ENCODE peak calls at places on chromosomes 6 and 20, in seven cellular contexts. G, C, Q, K, U, P and Z are unnamed samples.

GRCh38 chr20:9616455-9616805 is 102.0 kb downstream of the LAMP5 start:
- DNase-seq in P (no peak), Q (no peak), U (no peak), G (no peak), K (no peak), C (no peak), Z (no peak)

GRCh38 chr6:142845624-142846458 is 99.1 kb downstream of the HIVEP2 start:
- DNase-seq in P (peak), K (peak), Q (peak), G (peak), C (peak), U (peak), Z (no peak)

GRCh38 chr20:45173531-45173930 is 1.2 kb upstream of the PI3 start:
- DNase-seq in Q (no peak), G (no peak), U (no peak), C (no peak), P (peak), K (no peak), Z (no peak)

GRCh38 chr6:32075781-32076494 is 33.2 kb downstream of the TNXB start:
- DNase-seq in C (no peak), G (no peak), Q (no peak), U (no peak), P (peak), K (no peak), Z (no peak)

GRCh38 chr6:34657307-34657978 is 39.1 kb downstream of the ILRUN start:
- DNase-seq in G (no peak), P (peak), C (no peak), Q (peak), U (peak), K (no peak), Z (no peak)

GRCh38 chr20:4916991-4917881 is 84.1 kb downstream of the SLC23A2 start:
- DNase-seq in P (peak), G (no peak), K (no peak), C (no peak), U (no peak), Q (peak), Z (no peak)

GRCh38 chr6:4772750-4773149 is 3.5 kb upstream of the CDYL start:
- DNase-seq in G (no peak), Q (no peak), P (no peak), C (no peak), K (no peak), U (no peak), Z (no peak)

GRCh38 chr6:20377623-20378265 is 23.9 kb upstream of the E2F3 start:
- DNase-seq in K (no peak), U (no peak), G (no peak), Q (peak), P (peak), C (no peak), Z (no peak)

GRCh38 chr6:158060447-158061360 is 79.0 kb downstream of the SYNJ2 start:
- DNase-seq in U (peak), Q (peak), K (peak), C (peak), P (peak), G (no peak), Z (no peak)

GRCh38 chr6:25014806-25015560 is 79.2 kb upstream of the RIPOR2 start:
- DNase-seq in C (no peak), G (no peak), U (peak), K (peak), P (no peak), Q (peak), Z (no peak)

GRCh38 chr6:157317129-157317814 is 6.0 kb downstream of the TMEM242 start:
- DNase-seq in K (no peak), U (peak), C (no peak), G (no peak), P (peak), Q (peak), Z (no peak)

GRCh38 chr6:133890941-133891813 is 2.3 kb downstream of the TCF21 start:
- DNase-seq in Q (no peak), P (no peak), G (no peak), K (peak), C (peak), U (no peak), Z (no peak)

DNA sequence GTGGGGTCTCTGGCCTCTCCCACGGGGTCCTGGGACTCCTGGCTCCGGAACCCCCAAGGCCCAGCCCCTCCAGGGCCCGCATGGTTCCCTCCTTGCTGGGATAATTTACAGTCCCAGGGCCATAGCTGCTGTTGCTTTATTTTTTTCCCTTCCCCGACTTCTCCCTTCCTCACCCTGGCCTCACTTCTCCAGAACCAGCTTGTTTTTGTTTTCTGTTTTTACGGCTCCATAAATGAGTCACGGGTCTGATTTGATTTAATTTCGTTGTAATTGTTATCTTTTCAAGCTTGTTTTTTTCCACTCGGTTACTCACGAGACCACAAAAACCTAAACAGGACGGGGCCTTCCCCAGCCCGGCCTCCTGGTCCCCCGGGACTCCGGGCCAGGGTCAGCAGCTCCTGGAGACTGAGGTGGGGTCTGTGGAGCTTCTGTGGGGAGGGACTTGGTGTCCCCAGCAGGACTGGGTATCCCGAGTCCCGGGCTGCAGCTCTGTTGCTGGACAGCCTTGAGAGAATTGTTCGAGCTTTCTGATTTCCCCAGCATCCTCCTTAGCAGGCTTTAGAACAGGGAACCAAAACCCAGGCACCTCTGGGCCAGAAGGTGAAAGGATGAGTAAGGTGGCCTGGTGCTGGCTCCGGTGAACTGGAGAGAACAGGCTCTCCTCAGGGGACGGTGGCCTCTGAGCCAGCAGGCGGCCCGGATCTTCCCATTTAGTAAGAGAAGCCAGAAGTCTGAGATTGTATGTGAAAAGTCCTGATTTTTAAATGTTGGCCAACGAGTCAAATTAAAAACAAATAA is 94.9 kb downstream of the CEBPB start:
- DNase-seq in C (no peak), P (peak), K (peak), U (no peak), G (no peak), Q (peak), Z (no peak)
- TF ChIP-seq CTCF in C (no peak), P (no peak), K (no peak), U (no peak), G (no peak), Q (no peak), Z (no peak)

DNA sequence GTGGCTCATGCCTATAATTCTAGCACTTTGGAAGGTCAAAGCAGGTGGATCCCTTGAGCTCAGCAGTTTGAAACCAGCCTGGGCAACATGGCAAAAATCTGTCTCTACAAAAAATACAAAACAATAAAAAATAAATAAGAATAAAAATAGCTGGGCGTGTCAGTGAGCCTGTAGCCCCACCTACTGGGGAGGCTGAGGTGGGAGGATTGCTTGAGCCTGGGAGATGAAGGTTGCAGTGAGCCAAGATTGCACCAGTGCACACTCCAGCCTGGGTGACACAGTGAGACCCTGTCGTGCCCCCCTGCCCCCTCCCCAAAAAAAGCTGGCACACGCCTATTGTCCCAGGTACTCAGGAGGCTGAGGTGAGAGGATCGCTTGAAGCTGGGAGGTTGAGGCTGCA is 35.1 kb upstream of the SRPK1 start:
- DNase-seq in U (no peak), Q (no peak), P (no peak), C (no peak), K (no peak), G (no peak), Z (no peak)
- TF ChIP-seq CTCF in U (no peak), Q (peak), P (peak), C (peak), K (peak), G (no peak), Z (peak)

GRCh38 chr6:33443025-33443424 is 11.4 kb upstream of the ZBTB9 start:
- DNase-seq in P (no peak), G (no peak), C (no peak), Q (no peak), U (no peak), K (peak), Z (no peak)
- TF ChIP-seq CTCF in P (no peak), G (no peak), C (no peak), Q (no peak), U (no peak), K (no peak), Z (no peak)

DNA sequence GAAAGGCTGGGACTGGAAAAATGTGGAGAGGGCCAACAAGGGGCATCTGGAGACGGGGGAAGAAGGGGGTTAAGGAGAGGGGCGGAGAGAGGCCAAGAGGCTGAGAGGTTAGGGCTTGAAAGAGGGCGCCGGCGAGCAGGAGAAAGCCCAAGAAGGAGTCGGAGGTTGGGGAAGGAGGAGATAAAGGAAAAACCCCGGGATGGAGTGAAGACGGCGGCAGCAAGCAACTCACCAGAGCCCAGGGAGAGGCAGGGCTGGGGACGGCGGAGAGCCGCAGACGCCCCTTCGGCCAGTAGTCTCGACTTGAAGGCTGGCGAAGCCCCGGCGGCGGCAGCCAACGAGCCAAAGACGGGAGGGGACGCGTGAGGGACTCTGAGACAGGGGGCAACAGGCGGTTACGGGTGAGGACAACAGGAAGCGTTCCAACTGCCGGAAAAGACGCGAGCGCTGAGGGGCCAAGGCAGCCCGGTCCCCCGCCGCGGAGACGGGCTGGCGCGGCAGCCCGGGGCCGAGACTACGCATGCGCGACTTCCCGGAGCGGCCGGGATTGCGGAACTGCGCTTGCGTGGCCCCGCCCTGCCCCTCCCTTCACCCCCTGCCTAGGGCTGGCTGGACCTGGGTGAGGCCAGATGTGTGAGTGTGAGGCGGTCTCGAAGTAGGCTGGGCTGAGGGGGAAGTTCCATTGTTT is at the start of gene STK38:
- DNase-seq in P (peak), K (peak), U (peak), C (peak), G (peak), Q (peak), Z (peak)
- TF ChIP-seq CTCF in P (peak), K (peak), U (no peak), C (no peak), G (no peak), Q (no peak), Z (peak)

DNA sequence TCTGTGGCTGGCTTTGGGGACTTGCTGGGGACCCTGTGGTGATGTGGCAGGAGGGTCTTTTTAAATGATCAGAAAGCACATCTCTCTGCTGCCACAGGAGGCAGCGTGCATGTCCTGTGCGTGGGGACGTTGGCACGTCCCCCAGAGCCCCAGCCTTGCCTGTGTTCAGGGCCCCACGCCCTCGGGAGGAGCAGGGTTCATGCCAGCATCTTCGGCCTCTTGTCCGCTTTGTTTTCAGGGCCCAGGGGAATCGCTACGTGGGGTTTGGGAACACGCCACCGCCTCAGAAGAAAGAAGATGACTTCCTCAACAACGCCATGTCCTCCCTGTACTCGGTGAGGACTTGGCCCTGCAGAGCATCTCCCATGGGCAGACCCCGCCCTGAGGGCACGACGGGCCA is 6.0 kb downstream of the ARFGAP1 start:
- DNase-seq in C (no peak), K (no peak), Q (no peak), G (no peak), U (no peak), P (no peak), Z (no peak)
- TF ChIP-seq CTCF in C (no peak), K (no peak), Q (no peak), G (no peak), U (no peak), P (no peak), Z (no peak)